ENCODE peak calls at places on chromosomes 16 and 17, in five cellular contexts. One of them, this sample, is unnamed.

GRCh38 chr17:71170070-71170469 is 950.8 kb upstream of the SOX9 start:
- DNase-seq in T-helper 2 cell: no peak
- DNase-seq in stimulated activated CD4-positive, alpha-beta T cell treated with anti-CD3 and anti-CD28 coated beads, Interleukin-1b, Interleukin-23, amount 100 ng/mL, for 1 hour: no peak
- DNase-seq in NCI-H2081: no peak
- DNase-seq in T-helper 1 cell: no peak
- DNase-seq in this sample: no peak

GRCh38 chr17:8865385-8865784 is 2.1 kb downstream of the PIK3R6 start:
- DNase-seq in T-helper 2 cell: no peak
- DNase-seq in stimulated activated CD4-positive, alpha-beta T cell treated with anti-CD3 and anti-CD28 coated beads, Interleukin-1b, Interleukin-23, amount 100 ng/mL, for 1 hour: no peak
- DNase-seq in NCI-H2081: no peak
- DNase-seq in T-helper 1 cell: no peak
- DNase-seq in this sample: no peak

GRCh38 chr16:71249399-71249798 is 18.9 kb upstream of the HYDIN start:
- DNase-seq in T-helper 2 cell: no peak
- DNase-seq in stimulated activated CD4-positive, alpha-beta T cell treated with anti-CD3 and anti-CD28 coated beads, Interleukin-1b, Interleukin-23, amount 100 ng/mL, for 1 hour: no peak
- DNase-seq in NCI-H2081: no peak
- DNase-seq in T-helper 1 cell: no peak
- DNase-seq in this sample: no peak

GRCh38 chr17:40561294-40561870 is 3.9 kb downstream of the CCR7 start:
- DNase-seq in T-helper 2 cell: no peak
- DNase-seq in stimulated activated CD4-positive, alpha-beta T cell treated with anti-CD3 and anti-CD28 coated beads, Interleukin-1b, Interleukin-23, amount 100 ng/mL, for 1 hour: no peak
- DNase-seq in NCI-H2081: no peak
- DNase-seq in T-helper 1 cell: no peak
- DNase-seq in this sample: no peak

GRCh38 chr17:57572600-57572999 is 172.5 kb downstream of the CCDC182 start:
- DNase-seq in T-helper 2 cell: no peak
- DNase-seq in stimulated activated CD4-positive, alpha-beta T cell treated with anti-CD3 and anti-CD28 coated beads, Interleukin-1b, Interleukin-23, amount 100 ng/mL, for 1 hour: no peak
- DNase-seq in NCI-H2081: no peak
- DNase-seq in T-helper 1 cell: no peak
- DNase-seq in this sample: no peak

GRCh38 chr16:62392698-62393097 is 356.5 kb upstream of the CDH8 start:
- DNase-seq in T-helper 2 cell: no peak
- DNase-seq in stimulated activated CD4-positive, alpha-beta T cell treated with anti-CD3 and anti-CD28 coated beads, Interleukin-1b, Interleukin-23, amount 100 ng/mL, for 1 hour: no peak
- DNase-seq in NCI-H2081: no peak
- DNase-seq in T-helper 1 cell: no peak
- DNase-seq in this sample: no peak

GRCh38 chr16:86877835-86878234 is 299.5 kb downstream of the FOXL1 start:
- DNase-seq in T-helper 2 cell: no peak
- DNase-seq in stimulated activated CD4-positive, alpha-beta T cell treated with anti-CD3 and anti-CD28 coated beads, Interleukin-1b, Interleukin-23, amount 100 ng/mL, for 1 hour: no peak
- DNase-seq in NCI-H2081: no peak
- DNase-seq in T-helper 1 cell: no peak
- DNase-seq in this sample: no peak

GRCh38 chr16:31455601-31456314 is 3.5 kb upstream of the ARMC5 start:
- DNase-seq in T-helper 2 cell: peak
- DNase-seq in stimulated activated CD4-positive, alpha-beta T cell treated with anti-CD3 and anti-CD28 coated beads, Interleukin-1b, Interleukin-23, amount 100 ng/mL, for 1 hour: no peak
- DNase-seq in NCI-H2081: peak
- DNase-seq in T-helper 1 cell: no peak
- DNase-seq in this sample: no peak

GRCh38 chr16:10971560-10971961 is 27.2 kb downstream of the CLEC16A start:
- DNase-seq in T-helper 2 cell: peak
- DNase-seq in stimulated activated CD4-positive, alpha-beta T cell treated with anti-CD3 and anti-CD28 coated beads, Interleukin-1b, Interleukin-23, amount 100 ng/mL, for 1 hour: no peak
- DNase-seq in NCI-H2081: peak
- DNase-seq in T-helper 1 cell: no peak
- DNase-seq in this sample: peak

GRCh38 chr17:7559307-7560171 is 989 bp downstream of the TNFSF13 start:
- DNase-seq in T-helper 2 cell: no peak
- DNase-seq in stimulated activated CD4-positive, alpha-beta T cell treated with anti-CD3 and anti-CD28 coated beads, Interleukin-1b, Interleukin-23, amount 100 ng/mL, for 1 hour: no peak
- DNase-seq in NCI-H2081: peak
- DNase-seq in T-helper 1 cell: no peak
- DNase-seq in this sample: no peak

GRCh38 chr17:31373150-31374082 is 18.1 kb upstream of the RAB11FIP4 start:
- DNase-seq in T-helper 2 cell: peak
- DNase-seq in stimulated activated CD4-positive, alpha-beta T cell treated with anti-CD3 and anti-CD28 coated beads, Interleukin-1b, Interleukin-23, amount 100 ng/mL, for 1 hour: no peak
- DNase-seq in NCI-H2081: peak
- DNase-seq in T-helper 1 cell: no peak
- DNase-seq in this sample: peak

GRCh38 chr17:71412803-71413202 is 708.0 kb upstream of the SOX9 start:
- DNase-seq in T-helper 2 cell: no peak
- DNase-seq in stimulated activated CD4-positive, alpha-beta T cell treated with anti-CD3 and anti-CD28 coated beads, Interleukin-1b, Interleukin-23, amount 100 ng/mL, for 1 hour: no peak
- DNase-seq in NCI-H2081: no peak
- DNase-seq in T-helper 1 cell: no peak
- DNase-seq in this sample: no peak

GRCh38 chr16:1206786-1207185 is 18.3 kb downstream of the TPSG1 start:
- DNase-seq in T-helper 2 cell: peak
- DNase-seq in stimulated activated CD4-positive, alpha-beta T cell treated with anti-CD3 and anti-CD28 coated beads, Interleukin-1b, Interleukin-23, amount 100 ng/mL, for 1 hour: no peak
- DNase-seq in NCI-H2081: no peak
- DNase-seq in T-helper 1 cell: no peak
- DNase-seq in this sample: no peak

GRCh38 chr17:57603978-57604377 is 141.1 kb downstream of the CCDC182 start:
- DNase-seq in T-helper 2 cell: peak
- DNase-seq in stimulated activated CD4-positive, alpha-beta T cell treated with anti-CD3 and anti-CD28 coated beads, Interleukin-1b, Interleukin-23, amount 100 ng/mL, for 1 hour: no peak
- DNase-seq in NCI-H2081: no peak
- DNase-seq in T-helper 1 cell: peak
- DNase-seq in this sample: no peak

GRCh38 chr17:50513501-50513900 is 5.3 kb downstream of the MYCBPAP start:
- DNase-seq in T-helper 2 cell: no peak
- DNase-seq in stimulated activated CD4-positive, alpha-beta T cell treated with anti-CD3 and anti-CD28 coated beads, Interleukin-1b, Interleukin-23, amount 100 ng/mL, for 1 hour: no peak
- DNase-seq in NCI-H2081: no peak
- DNase-seq in T-helper 1 cell: no peak
- DNase-seq in this sample: no peak

GRCh38 chr16:2216330-2216729 is 1.7 kb upstream of the PGP start:
- DNase-seq in T-helper 2 cell: no peak
- DNase-seq in stimulated activated CD4-positive, alpha-beta T cell treated with anti-CD3 and anti-CD28 coated beads, Interleukin-1b, Interleukin-23, amount 100 ng/mL, for 1 hour: no peak
- DNase-seq in NCI-H2081: no peak
- DNase-seq in T-helper 1 cell: no peak
- DNase-seq in this sample: no peak

GRCh38 chr17:81832608-81833159 is 407 bp downstream of the MCRIP1 start:
- DNase-seq in T-helper 2 cell: peak
- DNase-seq in stimulated activated CD4-positive, alpha-beta T cell treated with anti-CD3 and anti-CD28 coated beads, Interleukin-1b, Interleukin-23, amount 100 ng/mL, for 1 hour: peak
- DNase-seq in NCI-H2081: no peak
- DNase-seq in T-helper 1 cell: no peak
- DNase-seq in this sample: peak

GRCh38 chr17:76146053-76146875 is 5.2 kb upstream of the FOXJ1 start:
- DNase-seq in T-helper 2 cell: peak
- DNase-seq in stimulated activated CD4-positive, alpha-beta T cell treated with anti-CD3 and anti-CD28 coated beads, Interleukin-1b, Interleukin-23, amount 100 ng/mL, for 1 hour: no peak
- DNase-seq in NCI-H2081: no peak
- DNase-seq in T-helper 1 cell: no peak
- DNase-seq in this sample: no peak

GRCh38 chr16:66569131-66569530 is 2.9 kb downstream of the CMTM1 start:
- DNase-seq in T-helper 2 cell: no peak
- DNase-seq in stimulated activated CD4-positive, alpha-beta T cell treated with anti-CD3 and anti-CD28 coated beads, Interleukin-1b, Interleukin-23, amount 100 ng/mL, for 1 hour: no peak
- DNase-seq in NCI-H2081: no peak
- DNase-seq in T-helper 1 cell: no peak
- DNase-seq in this sample: no peak

GRCh38 chr16:56910654-56911539 is 21.0 kb upstream of the HERPUD1 start:
- DNase-seq in T-helper 2 cell: no peak
- DNase-seq in stimulated activated CD4-positive, alpha-beta T cell treated with anti-CD3 and anti-CD28 coated beads, Interleukin-1b, Interleukin-23, amount 100 ng/mL, for 1 hour: no peak
- DNase-seq in NCI-H2081: no peak
- DNase-seq in T-helper 1 cell: no peak
- DNase-seq in this sample: no peak

GRCh38 chr16:85436636-85437160 is 176.4 kb upstream of the GSE1 start:
- DNase-seq in T-helper 2 cell: no peak
- DNase-seq in stimulated activated CD4-positive, alpha-beta T cell treated with anti-CD3 and anti-CD28 coated beads, Interleukin-1b, Interleukin-23, amount 100 ng/mL, for 1 hour: no peak
- DNase-seq in NCI-H2081: peak
- DNase-seq in T-helper 1 cell: no peak
- DNase-seq in this sample: no peak

GRCh38 chr17:79690988-79691836 is 39.5 kb upstream of the ENPP7 start:
- DNase-seq in T-helper 2 cell: no peak
- DNase-seq in stimulated activated CD4-positive, alpha-beta T cell treated with anti-CD3 and anti-CD28 coated beads, Interleukin-1b, Interleukin-23, amount 100 ng/mL, for 1 hour: no peak
- DNase-seq in NCI-H2081: no peak
- DNase-seq in T-helper 1 cell: no peak
- DNase-seq in this sample: no peak

GRCh38 chr16:15985144-15985543 is 35.7 kb downstream of the ABCC1 start:
- DNase-seq in T-helper 2 cell: no peak
- DNase-seq in stimulated activated CD4-positive, alpha-beta T cell treated with anti-CD3 and anti-CD28 coated beads, Interleukin-1b, Interleukin-23, amount 100 ng/mL, for 1 hour: no peak
- DNase-seq in NCI-H2081: no peak
- DNase-seq in T-helper 1 cell: no peak
- DNase-seq in this sample: no peak

GRCh38 chr17:40219073-40219860 is at the start of gene WIPF2:
- DNase-seq in T-helper 2 cell: peak
- DNase-seq in stimulated activated CD4-positive, alpha-beta T cell treated with anti-CD3 and anti-CD28 coated beads, Interleukin-1b, Interleukin-23, amount 100 ng/mL, for 1 hour: peak
- DNase-seq in NCI-H2081: peak
- DNase-seq in T-helper 1 cell: peak
- DNase-seq in this sample: peak

GRCh38 chr17:18259621-18260331 is 686 bp upstream of the MIEF2 start:
- DNase-seq in T-helper 2 cell: no peak
- DNase-seq in stimulated activated CD4-positive, alpha-beta T cell treated with anti-CD3 and anti-CD28 coated beads, Interleukin-1b, Interleukin-23, amount 100 ng/mL, for 1 hour: no peak
- DNase-seq in NCI-H2081: no peak
- DNase-seq in T-helper 1 cell: no peak
- DNase-seq in this sample: no peak

This sample was measured in NCI-H748 treated with DMSO at 0.1 percent for 48 hours.